ENCODE peak calls at places on chromosome 19, in seven cellular contexts. One of them, this sample, is unnamed.

GRCh38 chr19:31351212-31352193 is 2.3 kb upstream of the TSHZ3 start:
- DNase-seq in fibroblast of pulmonary artery: peak
- DNase-seq in activated CD8-positive, alpha-beta T cell treated with anti-CD3 and anti-CD28 coated beads for 36 hours: peak
- DNase-seq in AG09319: no peak
- DNase-seq in mesothelial cell of epicardium: no peak
- DNase-seq in cardiac muscle cell: peak
- DNase-seq in coronary artery: no peak
- DNase-seq in this sample: no peak

GRCh38 chr19:7229735-7230134 is 64.5 kb downstream of the INSR start:
- DNase-seq in cardiac muscle cell: no peak
- DNase-seq in AG09319: no peak
- DNase-seq in coronary artery: no peak
- DNase-seq in fibroblast of pulmonary artery: no peak
- DNase-seq in mesothelial cell of epicardium: no peak
- DNase-seq in activated CD8-positive, alpha-beta T cell treated with anti-CD3 and anti-CD28 coated beads for 36 hours: no peak
- DNase-seq in this sample: no peak

GRCh38 chr19:10961073-10961762 is 388 bp downstream of the SMARCA4 start:
- DNase-seq in fibroblast of pulmonary artery: peak
- DNase-seq in coronary artery: no peak
- DNase-seq in activated CD8-positive, alpha-beta T cell treated with anti-CD3 and anti-CD28 coated beads for 36 hours: peak
- DNase-seq in AG09319: no peak
- DNase-seq in cardiac muscle cell: peak
- DNase-seq in mesothelial cell of epicardium: no peak
- DNase-seq in this sample: peak

GRCh38 chr19:15397236-15397635 is 17.6 kb upstream of the AKAP8 start:
- DNase-seq in activated CD8-positive, alpha-beta T cell treated with anti-CD3 and anti-CD28 coated beads for 36 hours: no peak
- DNase-seq in AG09319: no peak
- DNase-seq in mesothelial cell of epicardium: no peak
- DNase-seq in coronary artery: no peak
- DNase-seq in fibroblast of pulmonary artery: no peak
- DNase-seq in cardiac muscle cell: no peak
- DNase-seq in this sample: peak

GRCh38 chr19:397941-398706 is 10.8 kb downstream of the C2CD4C start:
- DNase-seq in mesothelial cell of epicardium: peak
- DNase-seq in fibroblast of pulmonary artery: no peak
- DNase-seq in AG09319: no peak
- DNase-seq in activated CD8-positive, alpha-beta T cell treated with anti-CD3 and anti-CD28 coated beads for 36 hours: no peak
- DNase-seq in cardiac muscle cell: no peak
- DNase-seq in coronary artery: no peak
- DNase-seq in this sample: no peak

GRCh38 chr19:4361152-4362037 is 18.0 kb downstream of the MPND start:
- DNase-seq in fibroblast of pulmonary artery: no peak
- DNase-seq in coronary artery: no peak
- DNase-seq in cardiac muscle cell: no peak
- DNase-seq in mesothelial cell of epicardium: no peak
- DNase-seq in AG09319: no peak
- DNase-seq in activated CD8-positive, alpha-beta T cell treated with anti-CD3 and anti-CD28 coated beads for 36 hours: no peak
- DNase-seq in this sample: no peak

GRCh38 chr19:47615714-47616113 is 6.8 kb downstream of the BICRA start:
- DNase-seq in activated CD8-positive, alpha-beta T cell treated with anti-CD3 and anti-CD28 coated beads for 36 hours: no peak
- DNase-seq in coronary artery: no peak
- DNase-seq in cardiac muscle cell: no peak
- DNase-seq in mesothelial cell of epicardium: no peak
- DNase-seq in AG09319: no peak
- DNase-seq in fibroblast of pulmonary artery: no peak
- DNase-seq in this sample: no peak

GRCh38 chr19:58009666-58010301 is 7.2 kb upstream of the ZNF606 start:
- DNase-seq in coronary artery: peak
- DNase-seq in cardiac muscle cell: peak
- DNase-seq in mesothelial cell of epicardium: no peak
- DNase-seq in AG09319: peak
- DNase-seq in activated CD8-positive, alpha-beta T cell treated with anti-CD3 and anti-CD28 coated beads for 36 hours: peak
- DNase-seq in fibroblast of pulmonary artery: peak
- DNase-seq in this sample: peak

GRCh38 chr19:16496613-16496983 is 404 bp downstream of the C19orf44 start:
- DNase-seq in activated CD8-positive, alpha-beta T cell treated with anti-CD3 and anti-CD28 coated beads for 36 hours: no peak
- DNase-seq in mesothelial cell of epicardium: no peak
- DNase-seq in coronary artery: no peak
- DNase-seq in AG09319: no peak
- DNase-seq in cardiac muscle cell: no peak
- DNase-seq in fibroblast of pulmonary artery: peak
- DNase-seq in this sample: no peak

GRCh38 chr19:29936409-29936808 is 5.6 kb upstream of the URI1 start:
- DNase-seq in fibroblast of pulmonary artery: no peak
- DNase-seq in AG09319: no peak
- DNase-seq in cardiac muscle cell: no peak
- DNase-seq in activated CD8-positive, alpha-beta T cell treated with anti-CD3 and anti-CD28 coated beads for 36 hours: no peak
- DNase-seq in mesothelial cell of epicardium: no peak
- DNase-seq in coronary artery: no peak
- DNase-seq in this sample: no peak

GRCh38 chr19:29708553-29709439 is 6.3 kb downstream of the C19orf12 start:
- DNase-seq in fibroblast of pulmonary artery: peak
- DNase-seq in cardiac muscle cell: no peak
- DNase-seq in mesothelial cell of epicardium: no peak
- DNase-seq in activated CD8-positive, alpha-beta T cell treated with anti-CD3 and anti-CD28 coated beads for 36 hours: no peak
- DNase-seq in AG09319: no peak
- DNase-seq in coronary artery: no peak
- DNase-seq in this sample: no peak

GRCh38 chr19:30374791-30375650 is 2.8 kb downstream of the ZNF536 start:
- DNase-seq in fibroblast of pulmonary artery: no peak
- DNase-seq in cardiac muscle cell: peak
- DNase-seq in coronary artery: no peak
- DNase-seq in activated CD8-positive, alpha-beta T cell treated with anti-CD3 and anti-CD28 coated beads for 36 hours: no peak
- DNase-seq in mesothelial cell of epicardium: peak
- DNase-seq in AG09319: no peak
- DNase-seq in this sample: no peak

GRCh38 chr19:15354557-15355296 is 22.4 kb upstream of the BRD4 start:
- DNase-seq in coronary artery: no peak
- DNase-seq in activated CD8-positive, alpha-beta T cell treated with anti-CD3 and anti-CD28 coated beads for 36 hours: no peak
- DNase-seq in AG09319: no peak
- DNase-seq in mesothelial cell of epicardium: no peak
- DNase-seq in cardiac muscle cell: no peak
- DNase-seq in fibroblast of pulmonary artery: no peak
- DNase-seq in this sample: peak

GRCh38 chr19:30105723-30106122 is 163.7 kb downstream of the URI1 start:
- DNase-seq in mesothelial cell of epicardium: no peak
- DNase-seq in activated CD8-positive, alpha-beta T cell treated with anti-CD3 and anti-CD28 coated beads for 36 hours: no peak
- DNase-seq in AG09319: no peak
- DNase-seq in fibroblast of pulmonary artery: no peak
- DNase-seq in cardiac muscle cell: no peak
- DNase-seq in coronary artery: no peak
- DNase-seq in this sample: no peak

GRCh38 chr19:3065675-3066357 is 3.5 kb upstream of the TLE5 start:
- DNase-seq in mesothelial cell of epicardium: no peak
- DNase-seq in coronary artery: no peak
- DNase-seq in AG09319: no peak
- DNase-seq in cardiac muscle cell: no peak
- DNase-seq in activated CD8-positive, alpha-beta T cell treated with anti-CD3 and anti-CD28 coated beads for 36 hours: no peak
- DNase-seq in fibroblast of pulmonary artery: no peak
- DNase-seq in this sample: peak

GRCh38 chr19:55459950-55460657 is 1.3 kb downstream of the ISOC2 start:
- DNase-seq in AG09319: no peak
- DNase-seq in coronary artery: no peak
- DNase-seq in cardiac muscle cell: no peak
- DNase-seq in activated CD8-positive, alpha-beta T cell treated with anti-CD3 and anti-CD28 coated beads for 36 hours: no peak
- DNase-seq in mesothelial cell of epicardium: no peak
- DNase-seq in fibroblast of pulmonary artery: peak
- DNase-seq in this sample: no peak

GRCh38 chr19:480016-480855 is 16.1 kb upstream of the MADCAM1 start:
- DNase-seq in mesothelial cell of epicardium: peak
- DNase-seq in activated CD8-positive, alpha-beta T cell treated with anti-CD3 and anti-CD28 coated beads for 36 hours: peak
- DNase-seq in AG09319: peak
- DNase-seq in cardiac muscle cell: peak
- DNase-seq in fibroblast of pulmonary artery: peak
- DNase-seq in coronary artery: no peak
- DNase-seq in this sample: no peak

GRCh38 chr19:34963531-34964406 is at the start of gene ZNF792:
- DNase-seq in fibroblast of pulmonary artery: peak
- DNase-seq in coronary artery: no peak
- DNase-seq in cardiac muscle cell: peak
- DNase-seq in AG09319: no peak
- DNase-seq in activated CD8-positive, alpha-beta T cell treated with anti-CD3 and anti-CD28 coated beads for 36 hours: peak
- DNase-seq in mesothelial cell of epicardium: peak
- DNase-seq in this sample: peak

GRCh38 chr19:14758816-14759215 is 19.5 kb downstream of the ADGRE2 start:
- DNase-seq in cardiac muscle cell: no peak
- DNase-seq in mesothelial cell of epicardium: no peak
- DNase-seq in coronary artery: no peak
- DNase-seq in fibroblast of pulmonary artery: no peak
- DNase-seq in AG09319: no peak
- DNase-seq in activated CD8-positive, alpha-beta T cell treated with anti-CD3 and anti-CD28 coated beads for 36 hours: no peak
- DNase-seq in this sample: no peak

DNA sequence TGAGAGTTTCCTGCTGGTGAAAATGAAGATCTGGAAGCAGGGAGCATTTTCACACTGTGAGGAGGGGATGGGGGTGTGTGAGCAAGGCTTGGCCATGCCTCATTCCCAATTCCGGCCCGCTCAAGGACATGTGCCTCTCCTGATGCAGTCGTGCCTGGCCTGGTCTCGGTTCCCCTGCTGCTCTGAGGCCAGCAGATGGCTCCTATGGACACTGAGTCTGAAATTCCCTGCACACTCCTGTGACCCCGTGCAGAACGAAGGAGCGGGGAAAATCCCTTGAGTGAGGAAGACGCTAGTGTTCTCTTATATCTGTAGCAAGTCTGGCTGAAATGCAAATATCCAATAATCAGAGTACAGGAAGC is 363 bp upstream of the ZNF763 start:
- DNase-seq in fibroblast of pulmonary artery: no peak
- DNase-seq in AG09319: no peak
- DNase-seq in activated CD8-positive, alpha-beta T cell treated with anti-CD3 and anti-CD28 coated beads for 36 hours: no peak
- DNase-seq in mesothelial cell of epicardium: no peak
- DNase-seq in coronary artery: no peak
- DNase-seq in cardiac muscle cell: no peak
- DNase-seq in this sample: no peak
- TF ChIP-seq CTCF in fibroblast of pulmonary artery: peak
- TF ChIP-seq CTCF in AG09319: peak
- TF ChIP-seq CTCF in activated CD8-positive, alpha-beta T cell treated with anti-CD3 and anti-CD28 coated beads for 36 hours: no peak
- TF ChIP-seq CTCF in mesothelial cell of epicardium: no peak
- TF ChIP-seq CTCF in coronary artery: no peak
- TF ChIP-seq CTCF in cardiac muscle cell: peak
- TF ChIP-seq CTCF in this sample: peak

GRCh38 chr19:8238251-8238650 is 29.1 kb downstream of the CERS4 start:
- DNase-seq in cardiac muscle cell: peak
- DNase-seq in AG09319: no peak
- DNase-seq in fibroblast of pulmonary artery: no peak
- DNase-seq in activated CD8-positive, alpha-beta T cell treated with anti-CD3 and anti-CD28 coated beads for 36 hours: no peak
- DNase-seq in mesothelial cell of epicardium: no peak
- DNase-seq in coronary artery: no peak
- DNase-seq in this sample: no peak

GRCh38 chr19:8231073-8231604 is 22.0 kb downstream of the CERS4 start:
- DNase-seq in fibroblast of pulmonary artery: no peak
- DNase-seq in mesothelial cell of epicardium: no peak
- DNase-seq in AG09319: no peak
- DNase-seq in coronary artery: no peak
- DNase-seq in activated CD8-positive, alpha-beta T cell treated with anti-CD3 and anti-CD28 coated beads for 36 hours: no peak
- DNase-seq in cardiac muscle cell: no peak
- DNase-seq in this sample: no peak

GRCh38 chr19:8237026-8237425 is 27.9 kb downstream of the CERS4 start:
- DNase-seq in activated CD8-positive, alpha-beta T cell treated with anti-CD3 and anti-CD28 coated beads for 36 hours: no peak
- DNase-seq in AG09319: no peak
- DNase-seq in coronary artery: no peak
- DNase-seq in fibroblast of pulmonary artery: no peak
- DNase-seq in mesothelial cell of epicardium: no peak
- DNase-seq in cardiac muscle cell: no peak
- DNase-seq in this sample: no peak

DNA sequence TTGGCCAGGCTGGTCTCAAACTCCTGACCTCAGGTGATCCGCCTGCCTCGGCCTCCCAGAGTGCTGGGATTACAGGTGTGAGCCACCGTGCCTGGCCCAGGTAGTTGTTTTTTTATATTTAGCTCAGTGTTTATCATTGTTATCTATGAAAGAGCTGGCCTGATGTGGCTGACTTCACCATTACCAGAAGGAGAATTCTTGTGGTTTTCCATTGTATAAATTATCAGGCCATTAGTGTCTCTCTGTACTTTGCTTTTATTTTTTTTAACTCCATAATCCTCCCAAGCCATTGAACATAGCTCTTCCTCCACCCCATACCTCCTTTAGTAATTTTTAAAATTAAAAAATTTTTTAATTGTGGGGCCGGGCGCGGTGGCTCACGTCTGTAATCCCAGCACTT is 24.2 kb downstream of the CERS4 start:
- DNase-seq in fibroblast of pulmonary artery: no peak
- DNase-seq in coronary artery: no peak
- DNase-seq in AG09319: no peak
- DNase-seq in cardiac muscle cell: no peak
- DNase-seq in activated CD8-positive, alpha-beta T cell treated with anti-CD3 and anti-CD28 coated beads for 36 hours: no peak
- DNase-seq in mesothelial cell of epicardium: no peak
- DNase-seq in this sample: no peak
- TF ChIP-seq CTCF in fibroblast of pulmonary artery: no peak
- TF ChIP-seq CTCF in coronary artery: no peak
- TF ChIP-seq CTCF in AG09319: no peak
- TF ChIP-seq CTCF in cardiac muscle cell: no peak
- TF ChIP-seq CTCF in activated CD8-positive, alpha-beta T cell treated with anti-CD3 and anti-CD28 coated beads for 36 hours: no peak
- TF ChIP-seq CTCF in mesothelial cell of epicardium: no peak
- TF ChIP-seq CTCF in this sample: no peak

DNA sequence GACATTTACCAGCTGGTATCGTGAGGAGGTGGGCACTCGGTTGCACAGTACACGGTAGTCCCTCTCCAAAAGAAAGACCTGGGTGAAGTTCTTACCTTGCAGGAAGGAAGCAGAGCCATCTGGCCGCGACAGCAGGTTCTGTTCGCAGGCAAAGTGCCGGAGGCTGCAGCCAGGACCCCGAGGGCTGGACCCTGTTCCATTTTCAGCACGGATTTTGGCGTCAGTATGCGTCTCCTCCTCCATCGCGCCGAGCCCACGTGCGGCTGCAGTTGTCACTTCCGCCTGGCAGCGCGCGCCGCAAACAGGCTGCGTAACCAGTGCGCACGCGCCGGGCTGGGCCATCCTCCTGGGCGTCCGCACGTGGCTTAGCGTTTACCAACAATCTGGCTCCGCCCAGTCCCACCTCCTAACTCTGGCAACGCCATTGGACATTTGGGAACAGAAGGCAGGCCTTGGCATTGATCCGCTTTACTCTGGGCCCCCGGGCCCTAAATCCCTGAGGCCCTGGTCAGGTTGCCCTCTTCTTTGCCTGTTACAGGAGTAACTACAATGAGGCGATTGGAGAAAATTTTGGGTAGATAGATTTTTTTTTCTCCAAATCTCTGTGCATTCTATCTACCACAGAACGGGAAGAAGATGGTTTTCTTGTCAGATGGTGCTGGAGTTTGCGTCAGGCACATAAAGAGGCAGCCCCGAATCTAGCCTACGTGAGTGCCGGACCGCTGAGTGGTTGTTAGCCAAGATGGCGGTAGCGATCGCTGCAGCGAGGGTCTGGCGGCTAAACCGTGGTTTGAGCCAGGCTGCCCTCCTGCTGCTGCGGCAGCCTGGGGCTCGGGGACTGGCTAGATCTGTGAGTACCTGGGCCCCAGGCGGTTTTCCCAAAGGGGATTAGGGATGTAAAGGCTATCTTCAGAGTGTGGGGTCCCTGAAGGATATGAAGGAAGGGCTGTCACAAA is at the start of the genes BCKDHA and EXOSC5:
- DNase-seq in cardiac muscle cell: peak
- DNase-seq in fibroblast of pulmonary artery: peak
- DNase-seq in AG09319: peak
- DNase-seq in activated CD8-positive, alpha-beta T cell treated with anti-CD3 and anti-CD28 coated beads for 36 hours: peak
- DNase-seq in coronary artery: peak
- DNase-seq in mesothelial cell of epicardium: peak
- DNase-seq in this sample: peak
- TF ChIP-seq CTCF in cardiac muscle cell: no peak
- TF ChIP-seq CTCF in fibroblast of pulmonary artery: no peak
- TF ChIP-seq CTCF in AG09319: no peak
- TF ChIP-seq CTCF in activated CD8-positive, alpha-beta T cell treated with anti-CD3 and anti-CD28 coated beads for 36 hours: no peak
- TF ChIP-seq CTCF in coronary artery: no peak
- TF ChIP-seq CTCF in mesothelial cell of epicardium: no peak
- TF ChIP-seq CTCF in this sample: no peak

GRCh38 chr19:5472303-5472702 is 17.1 kb downstream of the ZNRF4 start:
- DNase-seq in fibroblast of pulmonary artery: no peak
- DNase-seq in activated CD8-positive, alpha-beta T cell treated with anti-CD3 and anti-CD28 coated beads for 36 hours: no peak
- DNase-seq in AG09319: no peak
- DNase-seq in mesothelial cell of epicardium: no peak
- DNase-seq in coronary artery: no peak
- DNase-seq in cardiac muscle cell: no peak
- DNase-seq in this sample: no peak
- TF ChIP-seq CTCF in fibroblast of pulmonary artery: no peak
- TF ChIP-seq CTCF in activated CD8-positive, alpha-beta T cell treated with anti-CD3 and anti-CD28 coated beads for 36 hours: no peak
- TF ChIP-seq CTCF in AG09319: no peak
- TF ChIP-seq CTCF in mesothelial cell of epicardium: no peak
- TF ChIP-seq CTCF in coronary artery: no peak
- TF ChIP-seq CTCF in cardiac muscle cell: no peak
- TF ChIP-seq CTCF in this sample: no peak

This sample was measured in GM10248.